ENCODE peak calls at places on chromosomes 1 and 21, in five cellular contexts. One of them, this sample, is unnamed. For H3K9me3 and H3K4me1, the result is how much of the 10 kb centered on the place peaks cover.

GRCh38 chr21:25456672-25457071 is 150.6 kb downstream of the MRPL39 start:
- DNase-seq in stomach: peak
- DNase-seq in NT2/D1: no peak
- DNase-seq in breast epithelium: no peak
- DNase-seq in cardiac muscle cell: peak
- DNase-seq in this sample: peak

GRCh38 chr1:101507547-101507971 is 270.7 kb downstream of the S1PR1 start:
- DNase-seq in stomach: no peak
- DNase-seq in NT2/D1: no peak
- DNase-seq in breast epithelium: no peak
- DNase-seq in cardiac muscle cell: peak
- DNase-seq in this sample: no peak

GRCh38 chr21:33492571-33492970 is 1.1 kb upstream of the DNAJC28 start:
- DNase-seq in stomach: no peak
- DNase-seq in NT2/D1: no peak
- DNase-seq in breast epithelium: no peak
- DNase-seq in cardiac muscle cell: peak
- DNase-seq in this sample: no peak

GRCh38 chr1:187928288-187928687 is 1099.5 kb downstream of the PLA2G4A start:
- DNase-seq in stomach: no peak
- DNase-seq in NT2/D1: peak
- DNase-seq in breast epithelium: no peak
- DNase-seq in cardiac muscle cell: peak
- DNase-seq in this sample: no peak

GRCh38 chr1:108585343-108585742 is 25.4 kb downstream of the EEIG2 start:
- DNase-seq in stomach: no peak
- DNase-seq in NT2/D1: no peak
- DNase-seq in breast epithelium: no peak
- DNase-seq in cardiac muscle cell: no peak
- DNase-seq in this sample: no peak

GRCh38 chr1:13461977-13462376 is 51.7 kb downstream of the PRAMEF20 start:
- DNase-seq in stomach: no peak
- DNase-seq in NT2/D1: no peak
- DNase-seq in breast epithelium: no peak
- DNase-seq in cardiac muscle cell: peak
- DNase-seq in this sample: no peak

GRCh38 chr1:50492142-50492541 is 68.9 kb upstream of the DMRTA2 start:
- DNase-seq in stomach: no peak
- DNase-seq in NT2/D1: no peak
- DNase-seq in breast epithelium: no peak
- DNase-seq in cardiac muscle cell: no peak
- DNase-seq in this sample: no peak

GRCh38 chr1:89911186-89911976 is 83.5 kb upstream of the ZNF326 start:
- DNase-seq in stomach: no peak
- DNase-seq in NT2/D1: no peak
- DNase-seq in breast epithelium: no peak
- DNase-seq in cardiac muscle cell: no peak
- DNase-seq in this sample: no peak

GRCh38 chr1:147673816-147674215 is 3.5 kb upstream of the ACP6 start:
- DNase-seq in stomach: no peak
- DNase-seq in NT2/D1: no peak
- DNase-seq in breast epithelium: no peak
- DNase-seq in cardiac muscle cell: peak
- DNase-seq in this sample: no peak

GRCh38 chr1:233549404-233549803 is 64.5 kb upstream of the KCNK1 start:
- DNase-seq in stomach: no peak
- DNase-seq in NT2/D1: no peak
- DNase-seq in breast epithelium: no peak
- DNase-seq in cardiac muscle cell: no peak
- DNase-seq in this sample: no peak

GRCh38 chr1:7292714-7293419 is 478.2 kb upstream of the VAMP3 start:
- DNase-seq in stomach: no peak
- DNase-seq in NT2/D1: no peak
- DNase-seq in breast epithelium: no peak
- DNase-seq in cardiac muscle cell: no peak
- DNase-seq in this sample: no peak

GRCh38 chr1:229786974-229787610 is 161.0 kb downstream of the URB2 start:
- DNase-seq in stomach: no peak
- DNase-seq in NT2/D1: no peak
- DNase-seq in breast epithelium: no peak
- DNase-seq in cardiac muscle cell: peak
- DNase-seq in this sample: no peak

GRCh38 chr1:157803851-157804250 is 16.1 kb downstream of the FCRL1 start:
- DNase-seq in stomach: no peak
- DNase-seq in NT2/D1: no peak
- DNase-seq in breast epithelium: no peak
- DNase-seq in cardiac muscle cell: no peak
- DNase-seq in this sample: no peak

GRCh38 chr1:3673381-3674099 is 21.2 kb downstream of the TP73 start:
- DNase-seq in stomach: no peak
- DNase-seq in NT2/D1: no peak
- DNase-seq in breast epithelium: no peak
- DNase-seq in cardiac muscle cell: no peak
- DNase-seq in this sample: no peak

GRCh38 chr21:16509466-16509865 is 779.7 kb downstream of the USP25 start:
- DNase-seq in stomach: no peak
- DNase-seq in NT2/D1: no peak
- DNase-seq in breast epithelium: no peak
- DNase-seq in cardiac muscle cell: peak
- DNase-seq in this sample: no peak

GRCh38 chr1:115641762-115642167 is at the start of gene VANGL1:
- DNase-seq in stomach: peak
- DNase-seq in NT2/D1: no peak
- DNase-seq in breast epithelium: no peak
- DNase-seq in cardiac muscle cell: peak
- DNase-seq in this sample: no peak

DNA sequence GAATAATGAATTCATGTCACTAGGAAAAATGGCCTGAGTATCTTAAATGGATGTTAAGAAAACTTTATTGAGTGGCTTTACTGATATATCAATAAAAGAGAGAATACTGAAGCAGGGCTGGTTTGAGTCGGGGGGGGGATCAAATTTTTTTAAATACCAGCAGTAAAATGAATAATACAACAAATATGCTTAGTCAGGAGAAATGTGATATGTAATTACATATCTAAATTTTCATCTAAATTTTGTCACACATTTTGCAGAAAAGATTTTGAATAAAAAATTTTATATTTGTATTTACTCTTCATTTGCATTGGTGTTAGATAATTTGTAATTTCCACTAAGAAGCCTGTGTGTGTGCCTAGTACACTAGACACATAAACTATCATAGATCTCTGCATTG is 2300.2 kb downstream of the MRPL39 start:
- DNase-seq in stomach: no peak
- DNase-seq in NT2/D1: no peak
- DNase-seq in breast epithelium: no peak
- DNase-seq in cardiac muscle cell: no peak
- DNase-seq in this sample: no peak
- H3K4me3 ChIP-seq in stomach: no peak
- H3K4me3 ChIP-seq in NT2/D1: no peak
- H3K4me3 ChIP-seq in breast epithelium: no peak
- H3K4me3 ChIP-seq in cardiac muscle cell: no peak
- H3K4me3 ChIP-seq in this sample: no peak

GRCh38 chr1:239224100-239224499 is 162.3 kb upstream of the CHRM3 start:
- DNase-seq in stomach: no peak
- DNase-seq in NT2/D1: no peak
- DNase-seq in breast epithelium: no peak
- DNase-seq in cardiac muscle cell: no peak
- DNase-seq in this sample: no peak
- H3K9me3 ChIP-seq in stomach: under half
- H3K9me3 ChIP-seq in NT2/D1: under half
- H3K9me3 ChIP-seq in breast epithelium: under half
- H3K9me3 ChIP-seq in cardiac muscle cell: under half
- H3K9me3 ChIP-seq in this sample: under half

GRCh38 chr1:207031016-207031415 is 1.5 kb downstream of the C1orf116 start:
- DNase-seq in stomach: no peak
- DNase-seq in NT2/D1: no peak
- DNase-seq in breast epithelium: no peak
- DNase-seq in cardiac muscle cell: no peak
- DNase-seq in this sample: no peak
- H3K4me1 ChIP-seq in stomach: under half
- H3K4me1 ChIP-seq in NT2/D1: under half
- H3K4me1 ChIP-seq in breast epithelium: under half
- H3K4me1 ChIP-seq in cardiac muscle cell: under half
- H3K4me1 ChIP-seq in this sample: under half

GRCh38 chr1:77889240-77889637 is 815 bp downstream of the NEXN start:
- DNase-seq in stomach: no peak
- DNase-seq in NT2/D1: peak
- DNase-seq in breast epithelium: no peak
- DNase-seq in cardiac muscle cell: peak
- DNase-seq in this sample: no peak
- H3K4me3 ChIP-seq in stomach: peak
- H3K4me3 ChIP-seq in NT2/D1: peak
- H3K4me3 ChIP-seq in breast epithelium: peak
- H3K4me3 ChIP-seq in cardiac muscle cell: peak
- H3K4me3 ChIP-seq in this sample: no peak

DNA sequence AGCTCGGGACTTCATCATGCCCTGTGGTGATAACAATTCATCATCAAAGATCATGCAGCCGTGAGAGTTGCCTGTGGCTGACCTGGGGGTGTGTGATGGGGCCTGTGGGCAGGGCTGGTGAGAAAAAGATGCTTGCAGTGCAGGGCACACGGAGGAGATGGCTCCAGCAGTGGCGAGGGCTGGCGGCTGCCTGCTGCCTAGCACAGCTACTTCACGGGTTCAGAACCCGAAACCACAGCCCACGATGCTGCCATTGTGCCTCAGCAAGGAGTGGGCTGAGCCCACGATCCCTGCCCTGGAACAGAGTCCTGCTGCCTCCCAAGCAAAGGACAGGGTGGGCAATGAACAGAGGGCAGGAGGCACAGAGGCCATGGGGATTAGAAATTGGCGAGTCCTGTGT is 631 bp upstream of the KRTAP10-9 start:
- DNase-seq in stomach: no peak
- DNase-seq in NT2/D1: no peak
- DNase-seq in breast epithelium: no peak
- DNase-seq in cardiac muscle cell: no peak
- DNase-seq in this sample: no peak
- H3K9me3 ChIP-seq in stomach: under half
- H3K9me3 ChIP-seq in NT2/D1: under half
- H3K9me3 ChIP-seq in breast epithelium: under half
- H3K9me3 ChIP-seq in cardiac muscle cell: under half
- H3K9me3 ChIP-seq in this sample: under half

GRCh38 chr1:15737324-15738319 is 1.6 kb downstream of the SLC25A34 start:
- DNase-seq in stomach: no peak
- DNase-seq in NT2/D1: no peak
- DNase-seq in breast epithelium: no peak
- DNase-seq in cardiac muscle cell: no peak
- DNase-seq in this sample: no peak
- H3K4me1 ChIP-seq in stomach: under half
- H3K4me1 ChIP-seq in NT2/D1: under half
- H3K4me1 ChIP-seq in breast epithelium: under half
- H3K4me1 ChIP-seq in cardiac muscle cell: under half
- H3K4me1 ChIP-seq in this sample: under half